ENCODE peak calls at places on chromosomes 3 and 15, in five cellular contexts. One of them, this sample, is unnamed.

GRCh38 chr15:89808160-89808870 is 6.3 kb downstream of the ANPEP start:
- DNase-seq in A549: no peak
- DNase-seq in K562: no peak
- DNase-seq in GM12878: no peak
- DNase-seq in H1: no peak
- DNase-seq in this sample: no peak

GRCh38 chr3:172708905-172709775 is 1.7 kb downstream of the NCEH1 start:
- DNase-seq in A549: no peak
- DNase-seq in K562: no peak
- DNase-seq in GM12878: no peak
- DNase-seq in H1: no peak
- DNase-seq in this sample: peak; percentile 12

GRCh38 chr3:157127831-157128767 is 31.8 kb downstream of the CCNL1 start:
- DNase-seq in A549: peak; percentile 50
- DNase-seq in K562: peak; percentile 68
- DNase-seq in GM12878: no peak
- DNase-seq in H1: no peak
- DNase-seq in this sample: peak; percentile 89

GRCh38 chr3:133669949-133670524 is 8.3 kb upstream of the TOPBP1 start:
- DNase-seq in A549: no peak
- DNase-seq in K562: no peak
- DNase-seq in GM12878: no peak
- DNase-seq in H1: no peak
- DNase-seq in this sample: no peak

GRCh38 chr15:76844096-76844495 is 61.0 kb downstream of the SCAPER start:
- DNase-seq in A549: no peak
- DNase-seq in K562: no peak
- DNase-seq in GM12878: no peak
- DNase-seq in H1: no peak
- DNase-seq in this sample: peak; percentile 10

GRCh38 chr3:184576457-184577240 is 15.1 kb downstream of the EPHB3 start:
- DNase-seq in A549: no peak
- DNase-seq in K562: no peak
- DNase-seq in GM12878: no peak
- DNase-seq in H1: no peak
- DNase-seq in this sample: no peak

GRCh38 chr3:4498446-4498845 is 5.3 kb downstream of the ITPR1 start:
- DNase-seq in A549: no peak
- DNase-seq in K562: no peak
- DNase-seq in GM12878: no peak
- DNase-seq in H1: no peak
- DNase-seq in this sample: no peak

GRCh38 chr3:16102905-16103364 is 71.5 kb upstream of the GALNT15 start:
- DNase-seq in A549: no peak
- DNase-seq in K562: no peak
- DNase-seq in GM12878: no peak
- DNase-seq in H1: no peak
- DNase-seq in this sample: peak; percentile 95

GRCh38 chr3:120554727-120555660 is 41.1 kb upstream of the NDUFB4 start:
- DNase-seq in A549: no peak
- DNase-seq in K562: no peak
- DNase-seq in GM12878: no peak
- DNase-seq in H1: no peak
- DNase-seq in this sample: no peak

GRCh38 chr3:147943265-147943945 is 534.2 kb downstream of the ZIC1 start:
- DNase-seq in A549: peak; percentile 3
- DNase-seq in K562: no peak
- DNase-seq in GM12878: no peak
- DNase-seq in H1: no peak
- DNase-seq in this sample: peak; percentile 93

GRCh38 chr3:65196663-65197062 is 508.9 kb upstream of the ADAMTS9 start:
- DNase-seq in A549: no peak
- DNase-seq in K562: no peak
- DNase-seq in GM12878: no peak
- DNase-seq in H1: no peak
- DNase-seq in this sample: no peak

GRCh38 chr3:118972974-118973373 is 61.7 kb downstream of the IGSF11 start:
- DNase-seq in A549: no peak
- DNase-seq in K562: no peak
- DNase-seq in GM12878: no peak
- DNase-seq in H1: no peak
- DNase-seq in this sample: no peak

GRCh38 chr15:67185051-67185450 is 69.4 kb downstream of the AAGAB start:
- DNase-seq in A549: no peak
- DNase-seq in K562: no peak
- DNase-seq in GM12878: no peak
- DNase-seq in H1: no peak
- DNase-seq in this sample: no peak

GRCh38 chr15:58521293-58521991 is 89.7 kb downstream of the LIPC start:
- DNase-seq in A549: peak; percentile 60
- DNase-seq in K562: peak; percentile 91
- DNase-seq in GM12878: no peak
- DNase-seq in H1: no peak
- DNase-seq in this sample: peak; percentile 84

GRCh38 chr3:170862618-170863374 is 7.2 kb downstream of the RPL22L1 start:
- DNase-seq in A549: no peak
- DNase-seq in K562: no peak
- DNase-seq in GM12878: no peak
- DNase-seq in H1: no peak
- DNase-seq in this sample: peak; percentile 34

GRCh38 chr15:66224946-66225345 is 28.6 kb downstream of the MEGF11 start:
- DNase-seq in A549: no peak
- DNase-seq in K562: no peak
- DNase-seq in GM12878: no peak
- DNase-seq in H1: no peak
- DNase-seq in this sample: no peak

GRCh38 chr15:31079519-31079918 is 22.0 kb downstream of the TRPM1 start:
- DNase-seq in A549: no peak
- DNase-seq in K562: no peak
- DNase-seq in GM12878: no peak
- DNase-seq in H1: no peak
- DNase-seq in this sample: peak; percentile 87

GRCh38 chr3:37642959-37643598 is 218.6 kb upstream of the CTDSPL start:
- DNase-seq in A549: no peak
- DNase-seq in K562: peak; percentile 41
- DNase-seq in GM12878: no peak
- DNase-seq in H1: no peak
- DNase-seq in this sample: no peak

GRCh38 chr15:60520041-60520824 is 41.3 kb upstream of the ICE2 start:
- DNase-seq in A549: no peak
- DNase-seq in K562: no peak
- DNase-seq in GM12878: no peak
- DNase-seq in H1: no peak
- DNase-seq in this sample: peak; percentile 61

GRCh38 chr15:71730277-71731144 is 79.8 kb upstream of the NR2E3 start:
- DNase-seq in A549: peak; percentile 88
- DNase-seq in K562: peak; percentile 55
- DNase-seq in GM12878: no peak
- DNase-seq in H1: peak; percentile 54
- DNase-seq in this sample: peak; percentile 77

GRCh38 chr3:77420316-77420715 is 380.4 kb downstream of the ROBO2 start:
- DNase-seq in A549: no peak
- DNase-seq in K562: no peak
- DNase-seq in GM12878: no peak
- DNase-seq in H1: no peak
- DNase-seq in this sample: no peak

GRCh38 chr3:181694805-181695660 is 16.7 kb upstream of the SOX2 start:
- DNase-seq in A549: no peak
- DNase-seq in K562: peak; percentile 18
- DNase-seq in GM12878: no peak
- DNase-seq in H1: peak; percentile 85
- DNase-seq in this sample: no peak

GRCh38 chr3:188358787-188359493 is 205.0 kb downstream of the LPP start:
- DNase-seq in A549: no peak
- DNase-seq in K562: no peak
- DNase-seq in GM12878: no peak
- DNase-seq in H1: no peak
- DNase-seq in this sample: no peak

GRCh38 chr15:87477759-87478687 is 778.5 kb downstream of the NTRK3 start:
- DNase-seq in A549: peak; percentile 58
- DNase-seq in K562: peak; percentile 17
- DNase-seq in GM12878: no peak
- DNase-seq in H1: no peak
- DNase-seq in this sample: peak; percentile 49

GRCh38 chr15:45606841-45607240 is 19.7 kb downstream of the BLOC1S6 start:
- DNase-seq in A549: no peak
- DNase-seq in K562: no peak
- DNase-seq in GM12878: no peak
- DNase-seq in H1: no peak
- DNase-seq in this sample: no peak

GRCh38 chr3:101720851-101721649 is 3.4 kb upstream of the CEP97 start:
- DNase-seq in A549: no peak
- DNase-seq in K562: no peak
- DNase-seq in GM12878: no peak
- DNase-seq in H1: no peak
- DNase-seq in this sample: peak; percentile 33

DNA sequence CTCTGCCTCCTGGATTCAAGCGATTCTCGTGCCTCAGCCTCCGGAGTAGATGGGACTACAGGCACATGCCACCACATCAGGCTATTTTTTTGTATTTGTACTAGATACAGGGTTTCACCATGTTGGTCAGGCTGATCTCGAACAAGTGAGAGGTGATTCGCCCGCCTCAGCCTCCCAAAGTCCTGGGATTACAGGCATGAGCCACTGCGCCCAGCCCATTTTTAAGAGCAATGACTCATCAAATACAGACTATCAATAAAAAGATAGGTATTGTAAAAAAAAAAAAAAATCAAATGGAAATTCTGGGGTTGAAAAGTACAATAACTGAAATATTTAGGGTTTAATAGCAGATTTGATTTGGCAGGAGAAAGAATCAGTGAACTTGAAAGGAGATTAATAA is 129.0 kb downstream of the TJP1 start:
- DNase-seq in A549: no peak
- DNase-seq in K562: no peak
- DNase-seq in GM12878: no peak
- DNase-seq in H1: no peak
- DNase-seq in this sample: no peak
- TF ChIP-seq CEBPB in A549: no peak
- TF ChIP-seq CEBPB in K562: no peak
- TF ChIP-seq CEBPB in GM12878: no peak
- TF ChIP-seq CEBPB in H1: no peak
- TF ChIP-seq CEBPB in this sample: no peak

GRCh38 chr3:20008646-20009045 is 3.4 kb downstream of the PP2D1 start:
- DNase-seq in A549: no peak
- DNase-seq in K562: peak; percentile 13
- DNase-seq in GM12878: no peak
- DNase-seq in H1: no peak
- DNase-seq in this sample: no peak
- TF ChIP-seq USF2 in A549: no peak
- TF ChIP-seq USF2 in K562: no peak
- TF ChIP-seq USF2 in GM12878: no peak
- TF ChIP-seq USF2 in H1: no peak
- TF ChIP-seq USF2 in this sample: no peak

DNA sequence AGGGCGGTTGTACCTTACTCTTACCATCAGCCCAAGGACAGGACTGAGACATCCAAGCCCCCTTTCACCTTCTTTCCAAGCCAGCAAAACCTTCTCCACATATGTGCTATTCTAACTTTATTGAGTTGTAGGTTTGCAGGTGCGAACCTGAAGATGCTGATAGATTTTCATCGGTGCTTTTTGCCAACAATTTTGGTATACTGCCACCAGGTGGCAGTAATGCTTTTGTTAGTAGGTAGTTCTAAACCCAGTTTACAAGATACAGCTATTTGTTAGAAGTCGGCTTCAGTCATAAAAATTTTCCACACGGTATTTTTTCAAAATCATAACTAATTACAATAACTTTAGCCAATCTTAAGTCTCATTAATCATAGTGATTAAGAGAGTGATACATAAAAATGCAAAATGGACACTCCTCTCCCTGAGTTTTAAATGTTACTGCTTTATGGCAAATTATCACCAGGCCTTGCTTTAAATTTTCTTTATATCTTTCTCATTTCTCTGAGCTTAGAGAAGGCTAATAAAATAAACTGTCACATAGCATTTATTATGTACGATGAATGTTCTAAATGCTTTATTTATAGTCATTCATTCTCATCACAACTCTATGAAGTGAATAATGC is 636 bp downstream of the TBC1D21 start:
- DNase-seq in A549: peak; percentile 19
- DNase-seq in K562: peak; percentile 42
- DNase-seq in GM12878: no peak
- DNase-seq in H1: no peak
- DNase-seq in this sample: peak; percentile 68
- TF ChIP-seq CEBPB in A549: no peak
- TF ChIP-seq CEBPB in K562: no peak
- TF ChIP-seq CEBPB in GM12878: no peak
- TF ChIP-seq CEBPB in H1: no peak
- TF ChIP-seq CEBPB in this sample: no peak

GRCh38 chr3:51705276-51706020 is 1.4 kb upstream of the GRM2 start:
- DNase-seq in A549: no peak
- DNase-seq in K562: no peak
- DNase-seq in GM12878: no peak
- DNase-seq in H1: no peak
- DNase-seq in this sample: no peak

GRCh38 chr3:51708216-51708845 is 1.5 kb downstream of the GRM2 start:
- DNase-seq in A549: no peak
- DNase-seq in K562: no peak
- DNase-seq in GM12878: no peak
- DNase-seq in H1: no peak
- DNase-seq in this sample: no peak

GRCh38 chr3:51709004-51709420 is 2.1 kb downstream of the GRM2 start:
- DNase-seq in A549: no peak
- DNase-seq in K562: no peak
- DNase-seq in GM12878: no peak
- DNase-seq in H1: no peak
- DNase-seq in this sample: no peak

GRCh38 chr3:51706021-51706485 is 815 bp upstream of the GRM2 start:
- DNase-seq in A549: no peak
- DNase-seq in K562: no peak
- DNase-seq in GM12878: no peak
- DNase-seq in H1: no peak
- DNase-seq in this sample: no peak

GRCh38 chr3:51706788-51707731 is at the start of gene GRM2:
- DNase-seq in A549: no peak
- DNase-seq in K562: peak; percentile 77
- DNase-seq in GM12878: no peak
- DNase-seq in H1: peak; percentile 90
- DNase-seq in this sample: peak; percentile 83
- TF ChIP-seq USF2 in A549: no peak
- TF ChIP-seq USF2 in K562: no peak
- TF ChIP-seq USF2 in GM12878: no peak
- TF ChIP-seq USF2 in H1: no peak
- TF ChIP-seq USF2 in this sample: no peak

DNA sequence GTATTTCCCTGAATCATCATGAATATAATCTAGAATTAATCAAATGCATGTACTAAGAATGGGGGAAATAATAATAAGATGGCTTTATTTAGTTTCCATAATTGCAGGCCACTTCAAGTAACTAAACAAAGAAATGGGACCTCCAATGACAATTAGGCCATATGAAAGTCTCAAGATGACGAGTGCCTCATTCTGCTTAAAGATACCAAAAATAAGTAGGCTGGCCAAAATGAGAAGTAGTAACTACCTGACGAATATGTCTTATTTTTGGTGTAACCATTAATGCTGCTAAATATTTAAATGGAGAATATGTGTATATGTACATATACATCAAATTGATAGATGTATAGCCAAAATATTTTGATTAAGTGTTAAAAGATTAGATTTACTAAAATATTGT is 932.6 kb downstream of the EPHA3 start:
- DNase-seq in A549: no peak
- DNase-seq in K562: no peak
- DNase-seq in GM12878: no peak
- DNase-seq in H1: no peak
- DNase-seq in this sample: no peak
- TF ChIP-seq CEBPB in A549: no peak
- TF ChIP-seq CEBPB in K562: no peak
- TF ChIP-seq CEBPB in GM12878: no peak
- TF ChIP-seq CEBPB in H1: no peak
- TF ChIP-seq CEBPB in this sample: no peak

This sample was measured in IMR-90.